ENCODE peak calls at places on chromosomes 6 and 20, in six cellular contexts. R is dorsolateral prefrontal cortex, J is heart right ventricle, E is gastrocnemius medialis, H is hepatocyte, W is lower lobe of right lung. P is an unnamed sample. For H3K27me3, the result is how much of the 10 kb centered on the place peaks cover.

GRCh38 chr6:82680192-82680591 is 316.6 kb downstream of the TPBG start:
- DNase-seq in R (no peak), J (no peak), E (no peak), H (no peak), W (no peak), P (no peak)

GRCh38 chr6:2829253-2829652 is 12.4 kb downstream of the SERPINB1 start:
- DNase-seq in R (no peak), J (no peak), E (no peak), H (no peak), W (no peak), P (no peak)

GRCh38 chr6:143516700-143517446 is 5.4 kb upstream of the FUCA2 start:
- DNase-seq in R (no peak), J (no peak), E (no peak), H (no peak), W (no peak), P (no peak)

GRCh38 chr20:32031007-32031958 is 20.8 kb upstream of the HCK start:
- DNase-seq in R (peak), J (peak), E (peak), H (peak), W (peak), P (peak)

GRCh38 chr6:465531-466348 is 74.2 kb downstream of the IRF4 start:
- DNase-seq in R (no peak), J (no peak), E (no peak), H (no peak), W (no peak), P (no peak)

GRCh38 chr6:41504526-41505021 is 41.6 kb upstream of the FOXP4 start:
- DNase-seq in R (no peak), J (no peak), E (no peak), H (no peak), W (no peak), P (no peak)

GRCh38 chr6:73929421-73929820 is 233.4 kb downstream of the CD109 start:
- DNase-seq in R (no peak), J (no peak), E (no peak), H (no peak), W (no peak), P (no peak)

GRCh38 chr20:55888655-55889054 is 116.7 kb downstream of the CBLN4 start:
- DNase-seq in R (no peak), J (no peak), E (no peak), H (no peak), W (no peak), P (peak)

GRCh38 chr6:151721141-151721540 is 86.3 kb upstream of the ESR1 start:
- DNase-seq in R (no peak), J (no peak), E (no peak), H (no peak), W (no peak), P (no peak)

GRCh38 chr20:23630392-23630849 is 7.3 kb downstream of the CST3 start:
- DNase-seq in R (no peak), J (no peak), E (no peak), H (no peak), W (no peak), P (no peak)

GRCh38 chr6:119124079-119124824 is 45.8 kb upstream of the FAM184A start:
- DNase-seq in R (no peak), J (no peak), E (no peak), H (no peak), W (no peak), P (no peak)

DNA sequence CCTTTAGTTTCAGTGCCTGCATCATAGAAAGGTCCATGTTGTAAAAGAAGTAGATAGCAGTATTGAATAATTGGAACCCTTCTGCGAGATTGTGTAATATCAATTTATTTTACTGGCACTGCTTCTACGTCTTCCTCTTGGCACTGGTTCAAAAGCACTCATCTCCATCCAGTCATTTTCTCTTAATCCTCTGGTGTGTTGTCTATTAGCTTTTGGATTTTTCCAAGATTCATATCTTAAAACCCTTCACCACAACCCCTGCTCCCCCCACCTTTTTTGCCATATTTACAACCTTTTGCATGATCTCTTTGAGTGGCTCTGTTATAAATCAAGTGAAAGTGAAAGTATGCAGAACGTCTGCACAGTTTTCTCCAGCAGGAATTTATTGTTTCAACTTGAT is 76.6 kb upstream of the HSF2 start:
- DNase-seq in R (no peak), J (no peak), E (no peak), H (peak), W (no peak), P (no peak)
- H3K4me3 ChIP-seq in R (peak), J (peak), E (peak), H (peak), W (peak), P (no peak)

GRCh38 chr6:16002332-16003196 is 126.3 kb upstream of the MYLIP start:
- DNase-seq in R (no peak), J (no peak), E (no peak), H (no peak), W (no peak), P (no peak)
- H3K27me3 ChIP-seq in R (under half), J (under half), E (under half), H (under half), W (under half), P (under half)

DNA sequence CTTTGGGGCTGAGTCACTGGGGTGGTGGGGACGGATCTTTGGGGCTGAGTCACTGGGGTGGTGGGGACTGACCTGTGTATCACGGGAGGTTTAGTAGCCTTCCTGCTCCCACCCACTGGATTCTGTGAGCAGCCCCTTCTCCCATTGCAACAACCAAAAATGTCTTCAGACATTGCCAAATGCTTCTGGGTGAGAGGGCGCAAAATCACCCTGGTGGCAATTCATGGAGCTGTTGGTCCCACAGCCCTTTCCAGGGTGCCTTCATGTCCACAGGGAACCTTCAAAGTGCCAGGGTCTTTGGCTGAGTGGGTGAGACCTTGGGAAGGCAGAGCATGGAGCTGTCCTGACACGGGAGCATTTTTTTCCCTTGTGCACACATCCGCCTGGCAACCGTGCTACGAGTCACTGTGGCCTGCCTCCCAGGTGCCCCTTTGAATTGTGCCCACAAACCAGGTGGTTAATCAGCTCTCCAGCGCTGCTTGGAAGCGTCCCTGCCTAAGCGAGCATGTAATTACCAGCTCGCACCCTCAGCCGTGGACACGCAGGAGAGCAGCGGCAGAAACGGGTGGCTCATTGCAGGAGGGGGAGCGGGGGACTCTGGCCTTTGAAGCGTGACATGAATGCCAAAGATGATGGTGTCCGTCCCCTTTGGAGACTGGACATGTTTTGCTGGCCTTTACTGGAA is 27.4 kb upstream of the APCDD1L start:
- DNase-seq in R (no peak), J (no peak), E (no peak), H (no peak), W (no peak), P (no peak)
- TF ChIP-seq CTCF in R (no peak), J (no peak), E (no peak), H (no peak), W (no peak), P (no peak)

GRCh38 chr6:130683761-130684517 is 143.3 kb upstream of the SMLR1 start:
- DNase-seq in R (no peak), J (no peak), E (no peak), H (no peak), W (no peak), P (no peak)
- H3K4me3 ChIP-seq in R (no peak), J (no peak), E (no peak), H (no peak), W (no peak), P (no peak)

DNA sequence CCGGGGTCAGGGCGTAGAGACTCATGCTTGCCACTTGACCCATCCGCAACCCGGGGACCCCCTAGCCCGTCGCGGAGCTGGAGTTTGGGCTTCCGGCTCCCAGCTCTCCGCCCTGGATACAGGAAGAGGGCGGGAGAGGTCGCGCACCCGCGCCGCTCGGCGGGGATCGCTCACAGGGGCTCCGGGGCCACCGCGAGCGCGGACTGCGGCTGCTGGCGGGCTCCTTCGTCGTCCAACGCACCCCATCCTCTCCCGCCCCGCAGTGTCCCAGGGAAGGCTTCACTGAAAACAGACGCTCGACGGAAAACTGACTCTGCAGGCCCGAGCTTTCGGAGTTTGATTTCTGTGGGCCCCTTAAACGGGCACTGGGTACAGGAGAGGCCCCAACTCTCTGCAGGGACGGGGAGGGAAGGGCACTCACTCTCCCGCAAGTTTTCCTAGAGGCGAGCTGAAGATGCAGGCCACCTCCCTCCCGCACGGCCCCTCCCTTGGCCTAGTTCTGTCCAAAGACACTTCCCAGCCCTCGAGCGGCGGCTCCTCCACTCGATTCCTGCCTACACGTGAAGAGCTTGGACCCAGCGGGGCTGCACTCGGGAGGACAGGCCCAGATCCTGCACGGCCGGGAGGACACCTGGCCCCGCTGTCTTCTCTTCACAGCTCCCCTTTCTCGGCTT is 5.3 kb downstream of the OLIG3 start:
- DNase-seq in R (no peak), J (no peak), E (no peak), H (no peak), W (peak), P (no peak)
- H3K27me3 ChIP-seq in R (half or more), J (half or more), E (half or more), H (half or more), W (half or more), P (under half)

GRCh38 chr20:1309439-1309847 is 19.5 kb downstream of the SDCBP2 start:
- DNase-seq in R (no peak), J (no peak), E (no peak), H (no peak), W (no peak), P (no peak)
- TF ChIP-seq CTCF in R (no peak), J (no peak), E (no peak), H (no peak), W (no peak), P (peak)

DNA sequence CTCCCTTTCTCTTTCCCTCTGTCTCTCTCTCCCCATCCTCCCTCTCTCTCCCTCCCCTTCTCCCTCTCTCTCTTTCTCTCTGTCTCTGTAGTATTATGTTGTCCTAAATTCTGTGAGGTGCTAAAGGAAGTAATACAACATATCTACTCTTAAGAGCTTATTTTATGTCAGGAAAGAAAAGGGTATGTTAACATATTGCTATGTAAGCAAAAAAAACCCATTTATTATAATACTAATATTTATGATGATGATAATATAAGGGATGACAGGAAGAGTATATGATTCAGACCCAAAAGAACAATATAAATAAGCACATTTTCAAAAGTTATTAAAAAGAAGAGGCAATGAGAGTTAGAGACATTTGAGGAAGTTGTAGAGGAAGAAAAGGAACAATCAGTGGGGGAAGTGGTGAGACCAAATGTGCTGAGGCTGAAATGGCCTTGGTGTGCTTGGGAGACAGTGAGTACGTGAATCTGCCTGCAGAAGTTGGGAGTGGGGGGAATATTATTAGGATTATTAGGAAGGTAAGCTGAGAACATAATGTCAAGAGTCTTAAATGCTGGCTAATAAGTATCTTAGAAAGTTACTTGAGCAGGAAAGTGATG is 303.6 kb upstream of the FERMT1 start:
- DNase-seq in R (no peak), J (no peak), E (no peak), H (no peak), W (no peak), P (no peak)
- H3K4me3 ChIP-seq in R (no peak), J (no peak), E (no peak), H (no peak), W (no peak), P (no peak)